ENCODE peak calls at places on chromosomes 5 and 9, in six cellular contexts. M, D, L, H, F and P are unnamed samples.

GRCh38 chr9:27626629-27627564 is 53.6 kb upstream of the C9orf72 start:
- DNase-seq in M (no peak), D (no peak), L (no peak), H (no peak), F (no peak), P (no peak)

GRCh38 chr5:29218138-29218537 is 1975.3 kb upstream of the CDH6 start:
- DNase-seq in M (no peak), D (no peak), L (no peak), H (no peak), F (no peak), P (no peak)

GRCh38 chr5:66442951-66443445 is 153.2 kb upstream of the MAST4 start:
- DNase-seq in M (no peak), D (no peak), L (peak), H (no peak), F (no peak), P (no peak)

GRCh38 chr5:154393850-154394249 is 51.9 kb upstream of the SAP30L start:
- DNase-seq in M (no peak), D (no peak), L (no peak), H (no peak), F (no peak), P (no peak)

GRCh38 chr5:67066815-67067214 is 129.8 kb downstream of the CD180 start:
- DNase-seq in M (no peak), D (no peak), L (peak), H (no peak), F (no peak), P (no peak)

GRCh38 chr5:17275279-17276158 is 58.1 kb downstream of the BASP1 start:
- DNase-seq in M (no peak), D (no peak), L (no peak), H (no peak), F (no peak), P (no peak)

GRCh38 chr5:127878174-127878750 is 175.1 kb downstream of the CCDC192 start:
- DNase-seq in M (peak), D (peak), L (peak), H (peak), F (no peak), P (no peak)

GRCh38 chr5:43193171-43193951 is 1.3 kb downstream of the NIM1K start:
- DNase-seq in M (peak), D (no peak), L (peak), H (peak), F (no peak), P (peak)

GRCh38 chr9:111037744-111038335 is 430 bp downstream of the LPAR1 start:
- DNase-seq in M (peak), D (peak), L (peak), H (no peak), F (no peak), P (no peak)

GRCh38 chr5:95778713-95779426 is 43.7 kb downstream of the GLRX start:
- DNase-seq in M (no peak), D (no peak), L (no peak), H (no peak), F (no peak), P (no peak)

GRCh38 chr5:157371655-157372471 is 88.2 kb upstream of the NIPAL4 start:
- DNase-seq in M (no peak), D (no peak), L (peak), H (no peak), F (no peak), P (no peak)

GRCh38 chr5:180040287-180041214 is 31.0 kb downstream of the RNF130 start:
- DNase-seq in M (no peak), D (no peak), L (no peak), H (no peak), F (no peak), P (no peak)

GRCh38 chr5:80034962-80035821 is at the start of gene THBS4:
- DNase-seq in M (no peak), D (peak), L (no peak), H (no peak), F (no peak), P (no peak)

GRCh38 chr9:88820055-88820454 is 171.2 kb upstream of the S1PR3 start:
- DNase-seq in M (no peak), D (no peak), L (no peak), H (no peak), F (no peak), P (no peak)

GRCh38 chr9:88821033-88821748 is 170.1 kb upstream of the S1PR3 start:
- DNase-seq in M (no peak), D (no peak), L (no peak), H (no peak), F (no peak), P (no peak)

GRCh38 chr9:88819471-88819870 is 171.8 kb upstream of the S1PR3 start:
- DNase-seq in M (no peak), D (no peak), L (no peak), H (no peak), F (no peak), P (no peak)

GRCh38 chr9:88824711-88825110 is 166.6 kb upstream of the S1PR3 start:
- DNase-seq in M (no peak), D (no peak), L (peak), H (no peak), F (no peak), P (no peak)

DNA sequence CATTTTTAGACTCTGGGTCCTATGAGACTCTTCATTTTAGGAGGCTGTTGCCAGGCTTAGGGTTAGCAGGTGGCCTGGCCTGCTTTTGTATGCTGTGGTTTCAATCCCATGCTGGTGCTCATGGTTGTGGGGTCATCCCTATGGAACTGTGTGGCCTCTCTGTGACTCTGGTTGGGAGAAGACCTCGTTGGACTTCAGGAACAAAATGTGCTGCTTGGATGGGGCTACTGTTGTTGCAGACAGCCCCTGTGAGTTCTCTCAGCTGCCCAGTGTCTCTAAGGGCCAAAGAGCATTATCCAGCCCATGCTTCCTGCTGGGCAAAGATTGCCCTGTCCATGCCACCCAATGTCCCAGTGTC is 169.5 kb upstream of the S1PR3 start:
- DNase-seq in M (no peak), D (no peak), L (no peak), H (no peak), F (no peak), P (no peak)
- TF ChIP-seq CTCF in M (no peak), D (no peak), L (no peak), H (no peak), F (no peak), P (no peak)

DNA sequence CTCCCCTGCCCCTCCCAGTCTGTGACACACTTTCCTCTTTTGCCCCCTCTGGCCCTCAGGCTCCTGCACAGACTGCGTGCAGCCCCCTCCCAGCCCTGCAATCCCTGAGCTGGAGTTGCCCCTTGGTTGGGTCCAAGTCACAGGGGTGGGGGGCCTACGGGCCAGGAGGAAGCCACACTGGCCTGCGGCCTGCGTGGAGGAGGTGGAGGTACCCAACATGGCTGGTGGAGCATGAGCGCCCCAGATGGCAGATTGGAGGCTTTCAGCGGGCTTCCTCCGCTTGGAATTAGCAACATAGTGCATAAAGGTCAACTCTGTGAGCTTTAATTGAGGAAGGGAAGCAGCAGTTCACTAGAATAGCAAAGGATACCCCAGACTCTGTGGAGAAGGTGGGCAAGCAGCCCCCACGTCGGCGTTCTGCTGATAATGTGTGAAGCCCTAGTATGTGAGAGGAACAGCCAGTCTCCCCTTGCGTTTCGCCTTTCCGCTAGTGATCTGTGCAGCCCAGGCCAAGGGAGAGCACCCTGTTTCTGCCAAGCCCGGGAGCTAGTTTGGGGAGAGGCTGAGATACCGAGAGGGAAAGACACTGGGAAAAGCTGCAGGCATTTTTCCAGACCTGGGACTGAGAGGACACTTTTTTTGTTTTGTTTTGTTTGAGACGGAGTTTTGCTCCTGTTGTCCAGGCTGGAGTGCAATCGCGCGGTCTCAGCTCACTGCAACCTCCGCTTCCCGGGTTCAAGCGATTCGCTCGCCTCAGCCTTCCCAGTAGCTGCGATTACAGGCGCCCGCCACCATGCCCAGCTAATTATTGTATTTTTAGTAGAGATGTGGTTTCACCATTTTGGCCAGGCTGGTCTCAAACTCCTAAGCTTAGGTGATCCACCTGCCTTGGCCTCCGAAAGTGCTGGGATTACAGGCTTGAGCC is 35.3 kb upstream of the MACIR start:
- DNase-seq in M (no peak), D (no peak), L (no peak), H (no peak), F (no peak), P (no peak)
- TF ChIP-seq CTCF in M (no peak), D (no peak), L (no peak), H (no peak), F (no peak), P (no peak)

GRCh38 chr5:81335946-81336345 is 34.6 kb downstream of the ZCCHC9 start:
- DNase-seq in M (no peak), D (no peak), L (no peak), H (no peak), F (no peak), P (no peak)
- TF ChIP-seq CTCF in M (no peak), D (no peak), L (no peak), H (no peak), F (no peak), P (no peak)

GRCh38 chr5:73365301-73365853 is 83.2 kb downstream of the FOXD1 start:
- DNase-seq in M (peak), D (no peak), L (peak), H (peak), F (no peak), P (no peak)

GRCh38 chr5:73367650-73368049 is 80.9 kb downstream of the FOXD1 start:
- DNase-seq in M (no peak), D (no peak), L (peak), H (no peak), F (no peak), P (no peak)

GRCh38 chr5:73359395-73359794 is 89.2 kb downstream of the FOXD1 start:
- DNase-seq in M (no peak), D (no peak), L (no peak), H (no peak), F (no peak), P (no peak)

GRCh38 chr5:73365990-73366667 is 82.4 kb downstream of the FOXD1 start:
- DNase-seq in M (no peak), D (no peak), L (no peak), H (no peak), F (no peak), P (no peak)

DNA sequence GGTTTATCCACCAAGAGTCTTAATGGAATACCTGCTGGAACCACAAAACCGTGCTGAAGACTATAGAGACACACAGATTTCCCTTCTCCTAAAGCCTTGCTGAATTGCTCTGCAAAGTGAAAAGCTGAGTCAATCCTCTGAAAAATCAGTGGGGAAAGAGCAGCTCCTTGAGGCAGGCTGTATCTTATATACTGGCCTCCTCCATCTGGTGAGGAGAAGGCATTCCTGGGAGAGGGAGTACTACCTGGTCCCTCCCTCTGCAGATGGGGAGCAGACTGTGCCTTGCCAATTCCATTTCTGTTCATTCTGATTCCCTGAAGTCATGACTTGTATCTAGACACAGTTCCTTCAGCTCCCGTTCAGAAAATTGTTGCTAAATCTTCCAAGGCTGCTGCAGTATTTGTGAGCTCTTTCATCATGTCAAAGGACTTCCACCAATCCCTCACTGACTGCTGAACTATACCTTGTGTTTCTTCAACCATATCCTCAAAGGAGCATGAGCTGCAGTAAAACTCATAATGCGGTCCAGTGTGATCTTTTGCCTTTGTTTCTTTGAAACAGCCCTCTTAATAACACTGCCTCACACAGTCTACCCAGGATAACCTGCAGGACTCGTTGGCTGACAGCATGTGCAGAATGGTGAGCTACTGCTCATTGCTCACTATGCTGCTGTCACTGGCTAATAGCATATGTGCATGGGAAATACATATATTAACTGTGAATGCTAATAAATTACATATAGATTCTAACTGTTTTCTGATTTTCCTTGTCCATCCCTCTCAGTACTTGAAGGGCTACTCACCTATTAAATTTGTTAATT is 84.5 kb downstream of the FOXD1 start:
- DNase-seq in M (no peak), D (no peak), L (peak), H (no peak), F (no peak), P (no peak)
- TF ChIP-seq CTCF in M (no peak), D (no peak), L (peak), H (no peak), F (no peak), P (peak)

GRCh38 chr5:91302958-91303357 is 80.2 kb downstream of the ARRDC3 start:
- DNase-seq in M (no peak), D (no peak), L (no peak), H (no peak), F (no peak), P (no peak)

GRCh38 chr5:91301459-91301858 is 81.7 kb downstream of the ARRDC3 start:
- DNase-seq in M (peak), D (no peak), L (peak), H (no peak), F (no peak), P (no peak)

GRCh38 chr5:91305640-91306039 is 77.5 kb downstream of the ARRDC3 start:
- DNase-seq in M (no peak), D (no peak), L (no peak), H (no peak), F (no peak), P (no peak)

GRCh38 chr5:91306497-91306896 is 76.6 kb downstream of the ARRDC3 start:
- DNase-seq in M (no peak), D (no peak), L (no peak), H (no peak), F (no peak), P (no peak)

DNA sequence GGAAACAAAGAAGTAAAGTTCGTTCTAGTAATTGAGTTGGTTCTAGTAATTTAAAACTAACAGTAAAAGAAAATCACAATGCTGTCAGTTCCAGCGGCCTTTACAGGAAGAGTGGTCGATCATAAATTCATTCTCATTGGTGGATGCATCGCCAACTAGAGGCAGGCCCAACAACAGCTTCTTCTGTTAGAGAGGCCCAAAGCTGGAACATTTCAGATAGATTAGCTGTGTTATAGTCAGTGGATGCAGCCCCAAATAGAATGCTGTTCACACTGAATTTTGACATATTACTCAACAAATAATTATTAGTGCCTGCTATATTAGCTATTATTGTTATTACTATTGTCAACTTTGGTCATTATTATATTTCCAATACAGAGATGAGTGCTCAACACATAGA is 80.8 kb downstream of the ARRDC3 start:
- DNase-seq in M (no peak), D (no peak), L (no peak), H (no peak), F (no peak), P (no peak)
- TF ChIP-seq CTCF in M (no peak), D (no peak), L (no peak), H (peak), F (no peak), P (no peak)

GRCh38 chr5:141342773-141343172 is 856 bp upstream of the PCDHGA3 start:
- DNase-seq in M (no peak), D (no peak), L (no peak), H (no peak), F (no peak), P (no peak)

GRCh38 chr5:141338538-141339306 is at the start of gene PCDHGA2:
- DNase-seq in M (no peak), D (no peak), L (peak), H (peak), F (no peak), P (no peak)

GRCh38 chr5:141343953-141344463 is 379 bp downstream of the PCDHGA3 start:
- DNase-seq in M (no peak), D (no peak), L (no peak), H (no peak), F (no peak), P (no peak)

GRCh38 chr5:141345327-141345726 is 1.7 kb downstream of the PCDHGA3 start:
- DNase-seq in M (no peak), D (no peak), L (no peak), H (no peak), F (no peak), P (no peak)

GRCh38 chr5:141343242-141343952 is at the start of gene PCDHGA3:
- DNase-seq in M (no peak), D (no peak), L (peak), H (no peak), F (no peak), P (no peak)
- TF ChIP-seq CTCF in M (peak), D (no peak), L (peak), H (no peak), F (no peak), P (no peak)